ENCODE peak calls at places on chromosomes 1 and 21, in four cellular contexts. S is CD4-positive, CD25-positive, alpha-beta regulatory T cell; Q is SW480; D is posterior vena cava. B is an unnamed sample.

GRCh38 chr1:231883382-231883781 is 256.8 kb downstream of the DISC1 start:
- DNase-seq in S (no peak), Q (no peak), D (no peak), B (no peak)

GRCh38 chr1:221392453-221392852 is 349.4 kb downstream of the DUSP10 start:
- DNase-seq in S (no peak), Q (no peak), D (no peak), B (no peak)

GRCh38 chr1:228407118-228408040 is 744 bp upstream of the TRIM11 start:
- DNase-seq in S (no peak), Q (no peak), D (no peak), B (no peak)

GRCh38 chr1:224852901-224853568 is 76.4 kb upstream of the DNAH14 start:
- DNase-seq in S (no peak), Q (peak; percentile 58), D (no peak), B (no peak)

GRCh38 chr1:154155282-154155681 is 409 bp upstream of the NUP210L start:
- DNase-seq in S (no peak), Q (no peak), D (no peak), B (no peak)

GRCh38 chr1:215082532-215083407 is at the start of gene KCNK2:
- DNase-seq in S (no peak), Q (no peak), D (peak; percentile 86), B (no peak)

GRCh38 chr21:45551316-45551715 is 9.1 kb upstream of the SLC19A1 start:
- DNase-seq in S (peak; percentile 14), Q (peak; percentile 75), D (peak; percentile 73), B (peak; percentile 23)

GRCh38 chr1:178039826-178040380 is 54.0 kb upstream of the RASAL2 start:
- DNase-seq in S (no peak), Q (no peak), D (no peak), B (no peak)

GRCh38 chr1:159900086-159900680 is at the start of gene CFAP45:
- DNase-seq in S (no peak), Q (no peak), D (peak; percentile 94), B (no peak)

GRCh38 chr1:236140705-236141446 is 1.5 kb upstream of the GPR137B start:
- DNase-seq in S (no peak), Q (no peak), D (no peak), B (no peak)

GRCh38 chr1:209434066-209434465 is 149.4 kb upstream of the CAMK1G start:
- DNase-seq in S (no peak), Q (no peak), D (no peak), B (no peak)

GRCh38 chr1:171055966-171056643 is 34.6 kb upstream of the FMO3 start:
- DNase-seq in S (no peak), Q (no peak), D (no peak), B (no peak)

GRCh38 chr1:199046618-199047017 is 407.8 kb downstream of the PTPRC start:
- DNase-seq in S (no peak), Q (no peak), D (no peak), B (no peak)

GRCh38 chr1:70331962-70332361 is 22.6 kb downstream of the ANKRD13C start:
- DNase-seq in S (no peak), Q (no peak), D (no peak), B (no peak)

GRCh38 chr1:72649974-72650373 is 367.6 kb upstream of the NEGR1 start:
- DNase-seq in S (no peak), Q (no peak), D (no peak), B (no peak)

GRCh38 chr1:47859092-47859743 is 138.0 kb downstream of the TRABD2B start:
- DNase-seq in S (no peak), Q (peak; percentile 81), D (no peak), B (no peak)

B was measured in CD4-positive, alpha-beta memory T cell.